ENCODE peak calls at places on chromosomes 6 and 20, in six cellular contexts. G is GM18507; L is SW 1271; H is activated CD4-positive, alpha-beta T cell treated with anti-CD3 and anti-CD28 coated beads, Interleukin-2, amount 50 U/mL, for 24 hours; O is NCI-H460; Y is smooth muscle cell of the brain vasculature. C is an unnamed sample.

GRCh38 chr6:149336529-149336928 is 19.0 kb downstream of the TAB2 start:
- DNase-seq in G (no peak), L (no peak), H (no peak), O (no peak), Y (no peak), C (no peak)

GRCh38 chr6:142947702-142948480 is 2.9 kb upstream of the HIVEP2 start:
- DNase-seq in G (peak), L (no peak), H (no peak), O (no peak), Y (no peak), C (no peak)

GRCh38 chr20:35539756-35540212 is 2.1 kb upstream of the ERGIC3 start:
- DNase-seq in G (no peak), L (no peak), H (no peak), O (no peak), Y (no peak), C (no peak)

GRCh38 chr20:34945315-34946077 is 10.1 kb downstream of the GSS start:
- DNase-seq in G (no peak), L (no peak), H (no peak), O (no peak), Y (no peak), C (no peak)

GRCh38 chr6:37516076-37516919 is 16.6 kb upstream of the CCDC167 start:
- DNase-seq in G (peak), L (no peak), H (peak), O (no peak), Y (no peak), C (no peak)

GRCh38 chr20:2692886-2693285 is 306 bp downstream of the EBF4 start:
- DNase-seq in G (no peak), L (no peak), H (no peak), O (no peak), Y (no peak), C (no peak)

GRCh38 chr6:85405175-85405852 is 44.6 kb upstream of the NT5E start:
- DNase-seq in G (no peak), L (no peak), H (no peak), O (peak), Y (no peak), C (no peak)

GRCh38 chr6:73515204-73516101 is 5.4 kb downstream of the EEF1A1 start:
- DNase-seq in G (no peak), L (peak), H (no peak), O (peak), Y (peak), C (peak)

GRCh38 chr6:31776961-31777666 is at the start of gene VWA7:
- DNase-seq in G (peak), L (no peak), H (peak), O (peak), Y (no peak), C (no peak)

GRCh38 chr6:82246802-82247633 is 526 bp downstream of the IBTK start:
- DNase-seq in G (peak), L (no peak), H (peak), O (peak), Y (no peak), C (no peak)

GRCh38 chr6:141451176-141451507 is 681.6 kb upstream of the GJE1 start:
- DNase-seq in G (no peak), L (peak), H (no peak), O (peak), Y (no peak), C (no peak)

GRCh38 chr20:10581823-10582222 is 92.0 kb downstream of the JAG1 start:
- DNase-seq in G (no peak), L (no peak), H (no peak), O (no peak), Y (no peak), C (no peak)

GRCh38 chr20:45017859-45018258 is 51.5 kb downstream of the STK4 start:
- DNase-seq in G (no peak), L (no peak), H (no peak), O (no peak), Y (no peak), C (no peak)

GRCh38 chr6:79909517-79909916 is 37.8 kb downstream of the ELOVL4 start:
- DNase-seq in G (no peak), L (no peak), H (no peak), O (no peak), Y (no peak), C (no peak)

GRCh38 chr6:162964703-162965140 is 236.9 kb downstream of the PACRG start:
- DNase-seq in G (no peak), L (peak), H (no peak), O (no peak), Y (peak), C (peak)

GRCh38 chr20:43583982-43584432 is 6.7 kb upstream of the IFT52 start:
- DNase-seq in G (no peak), L (no peak), H (no peak), O (no peak), Y (peak), C (peak)

GRCh38 chr20:47546184-47547033 is 44.7 kb downstream of the NCOA3 start:
- DNase-seq in G (no peak), L (no peak), H (no peak), O (no peak), Y (peak), C (peak)

GRCh38 chr20:13037727-13038126 is 29.0 kb downstream of the SPTLC3 start:
- DNase-seq in G (no peak), L (no peak), H (no peak), O (no peak), Y (no peak), C (no peak)

GRCh38 chr6:11244387-11245126 is 12.1 kb upstream of the NEDD9 start:
- DNase-seq in G (no peak), L (no peak), H (no peak), O (no peak), Y (no peak), C (no peak)

C was measured in brain pericyte.